ENCODE peak calls at places on chromosomes 13 and 19, in five cellular contexts. O, C, N, X and F are unnamed samples. For H3K27me3, the result is how much of the 10 kb centered on the place peaks cover.

GRCh38 chr19:33345163-33345562 is 28.3 kb upstream of the CEBPG start:
- DNase-seq in O (no peak), C (no peak), N (no peak), X (no peak), F (no peak)

GRCh38 chr13:65943024-65943423 is 1287.1 kb downstream of the PCDH9 start:
- DNase-seq in O (no peak), C (no peak), N (peak), X (no peak), F (no peak)

GRCh38 chr13:106566682-106567420 is 1.1 kb downstream of the ARGLU1 start:
- DNase-seq in O (peak), C (peak), N (peak), X (peak), F (peak)

GRCh38 chr19:17302391-17303166 is 646 bp downstream of the ABHD8 start:
- DNase-seq in O (peak), C (no peak), N (peak), X (no peak), F (no peak)

GRCh38 chr19:51127032-51127431 is 2.3 kb downstream of the SIGLEC9 start:
- DNase-seq in O (no peak), C (no peak), N (no peak), X (no peak), F (no peak)

GRCh38 chr13:93079294-93079693 is 147.3 kb upstream of the GPC6 start:
- DNase-seq in O (no peak), C (peak), N (no peak), X (no peak), F (no peak)

GRCh38 chr13:40568672-40569350 is 97.6 kb downstream of the FOXO1 start:
- DNase-seq in O (no peak), C (no peak), N (no peak), X (no peak), F (no peak)

GRCh38 chr13:32229443-32229842 is 85.7 kb downstream of the ZAR1L start:
- DNase-seq in O (no peak), C (no peak), N (no peak), X (no peak), F (no peak)

GRCh38 chr13:102799544-102800144 is 725 bp downstream of the BIVM start:
- DNase-seq in O (no peak), C (peak), N (no peak), X (peak), F (peak)

GRCh38 chr13:112102243-112102642 is 35.3 kb downstream of the SOX1 start:
- DNase-seq in O (no peak), C (no peak), N (no peak), X (no peak), F (peak)
- H3K27me3 ChIP-seq in O (under half), C (half or more), N (under half), X (under half), F (under half)

GRCh38 chr19:48461982-48462655 is 6.7 kb downstream of the KCNJ14 start:
- DNase-seq in O (no peak), C (no peak), N (no peak), X (no peak), F (no peak)
- H3K27me3 ChIP-seq in O (under half), C (under half), N (under half), X (under half), F (under half)

DNA sequence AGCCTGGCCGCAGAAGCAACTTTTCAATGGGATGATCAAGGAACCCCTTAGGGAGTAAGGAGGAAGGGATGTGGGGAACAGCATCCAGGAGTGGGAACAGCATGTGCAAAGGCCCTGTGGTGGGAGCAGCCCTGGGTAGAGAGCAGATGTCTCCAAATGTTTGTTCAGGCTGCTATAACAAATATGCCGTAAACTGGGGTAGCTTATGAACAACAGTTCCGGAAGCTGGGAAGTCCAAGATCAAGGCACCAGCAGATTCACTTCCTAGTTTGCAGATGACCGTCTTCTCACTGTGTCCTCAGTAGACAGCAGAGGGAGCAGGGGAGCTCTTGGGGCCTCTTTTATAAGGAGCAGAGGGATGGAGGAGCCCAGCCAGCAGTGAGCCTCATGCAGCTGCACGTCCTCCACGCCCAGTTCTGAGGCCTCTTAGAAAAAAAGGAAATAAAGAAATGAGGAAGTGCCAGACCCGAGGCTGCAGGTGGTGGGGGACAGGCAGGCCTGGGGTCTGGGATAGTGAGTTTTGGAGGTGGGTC is 4.2 kb upstream of the LRRC25 start:
- DNase-seq in O (no peak), C (no peak), N (no peak), X (no peak), F (peak)
- H3K27me3 ChIP-seq in O (under half), C (under half), N (under half), X (under half), F (under half)

GRCh38 chr19:12828494-12828893 is 5.9 kb downstream of the RTBDN start:
- DNase-seq in O (peak), C (peak), N (no peak), X (no peak), F (peak)
- H3K27me3 ChIP-seq in O (under half), C (under half), N (half or more), X (under half), F (under half)

DNA sequence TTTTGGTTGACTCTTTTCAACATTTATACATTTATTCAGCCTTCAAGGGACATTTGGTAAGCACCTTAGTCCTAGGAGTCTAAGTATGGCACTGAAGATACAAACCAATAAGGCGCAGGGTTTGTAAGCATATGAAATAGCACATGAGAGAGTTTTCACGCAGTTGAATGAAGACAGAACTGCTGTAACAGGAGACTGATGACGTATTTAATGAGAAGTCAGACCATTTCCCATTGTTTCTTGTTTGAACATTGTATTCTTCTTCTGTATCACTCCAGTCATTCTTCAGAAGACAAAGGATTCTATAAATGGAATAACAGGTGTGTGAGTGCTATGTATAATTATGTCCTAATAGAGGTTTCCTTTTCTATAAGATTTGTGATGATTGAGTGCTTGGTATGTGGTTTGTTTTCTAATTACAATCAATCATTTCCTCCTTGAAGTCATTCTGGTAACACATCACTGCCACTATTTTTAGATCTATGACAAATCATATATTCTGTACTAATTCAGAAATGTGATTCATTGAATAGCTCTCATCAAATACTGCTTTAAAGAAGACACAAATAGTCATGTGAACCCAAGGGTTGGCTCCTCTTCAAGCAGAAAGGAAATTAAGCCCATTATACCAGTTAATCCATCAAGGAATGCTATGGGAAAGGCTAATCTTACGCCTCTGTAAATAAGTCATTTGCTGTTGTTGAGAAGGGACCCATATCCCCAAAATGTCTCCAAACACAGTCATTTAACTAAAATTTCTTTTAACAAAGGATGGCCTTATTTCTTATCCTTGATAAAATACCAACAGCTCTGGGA is 222.8 kb upstream of the NBEA start:
- DNase-seq in O (no peak), C (no peak), N (no peak), X (no peak), F (no peak)
- H3K27me3 ChIP-seq in O (under half), C (under half), N (under half), X (under half), F (under half)

GRCh38 chr19:14670408-14670807 is 4.2 kb downstream of the ADGRE3 start:
- DNase-seq in O (no peak), C (no peak), N (no peak), X (no peak), F (no peak)

GRCh38 chr19:14669940-14670339 is 4.7 kb downstream of the ADGRE3 start:
- DNase-seq in O (no peak), C (no peak), N (no peak), X (no peak), F (no peak)

GRCh38 chr19:14672043-14672872 is 2.4 kb downstream of the ADGRE3 start:
- DNase-seq in O (no peak), C (no peak), N (no peak), X (no peak), F (no peak)

GRCh38 chr19:14674764-14675163 is at the start of gene ADGRE3:
- DNase-seq in O (no peak), C (no peak), N (no peak), X (no peak), F (no peak)

GRCh38 chr19:14673088-14673487 is 1.6 kb downstream of the ADGRE3 start:
- DNase-seq in O (no peak), C (no peak), N (no peak), X (no peak), F (no peak)
- H3K27me3 ChIP-seq in O (under half), C (under half), N (under half), X (under half), F (under half)

GRCh38 chr19:42131149-42132029 is 857 bp downstream of the POU2F2 start:
- DNase-seq in O (no peak), C (no peak), N (no peak), X (no peak), F (no peak)

GRCh38 chr19:42130254-42130573 is 2.0 kb downstream of the POU2F2 start:
- DNase-seq in O (no peak), C (no peak), N (no peak), X (no peak), F (no peak)

GRCh38 chr19:42132030-42132628 is at the start of gene POU2F2:
- DNase-seq in O (no peak), C (no peak), N (no peak), X (peak), F (no peak)

GRCh38 chr19:42134671-42135070 is 2.4 kb upstream of the POU2F2 start:
- DNase-seq in O (no peak), C (no peak), N (no peak), X (no peak), F (no peak)

GRCh38 chr19:42132851-42133528 is 744 bp upstream of the POU2F2 start:
- DNase-seq in O (peak), C (peak), N (peak), X (peak), F (peak)
- H3K27me3 ChIP-seq in O (under half), C (under half), N (under half), X (under half), F (under half)

GRCh38 chr19:48394331-48395169 is 1.1 kb downstream of the GRIN2D start:
- DNase-seq in O (no peak), C (no peak), N (no peak), X (no peak), F (peak)
- H3K27me3 ChIP-seq in O (under half), C (under half), N (under half), X (under half), F (under half)

GRCh38 chr19:39497850-39498261 is 891 bp upstream of the DLL3 start:
- DNase-seq in O (no peak), C (peak), N (no peak), X (peak), F (peak)

GRCh38 chr19:39499082-39499642 is 415 bp downstream of the DLL3 start:
- DNase-seq in O (no peak), C (peak), N (no peak), X (no peak), F (no peak)

GRCh38 chr19:39499932-39500331 is 1.2 kb downstream of the DLL3 start:
- DNase-seq in O (no peak), C (no peak), N (no peak), X (no peak), F (no peak)

GRCh38 chr19:39500543-39500942 is 1.8 kb downstream of the DLL3 start:
- DNase-seq in O (no peak), C (no peak), N (no peak), X (no peak), F (no peak)

GRCh38 chr19:39498262-39499081 is at the start of gene DLL3:
- DNase-seq in O (no peak), C (peak), N (no peak), X (no peak), F (peak)
- H3K27me3 ChIP-seq in O (under half), C (under half), N (under half), X (under half), F (under half)

GRCh38 chr19:23882493-23882892 is 32.2 kb upstream of the ZNF726 start:
- DNase-seq in O (no peak), C (no peak), N (no peak), X (no peak), F (no peak)

GRCh38 chr19:23887642-23888041 is 27.0 kb upstream of the ZNF726 start:
- DNase-seq in O (no peak), C (no peak), N (no peak), X (no peak), F (no peak)

GRCh38 chr19:23884363-23884762 is 30.3 kb upstream of the ZNF726 start:
- DNase-seq in O (no peak), C (no peak), N (no peak), X (no peak), F (no peak)
- H3K27me3 ChIP-seq in O (under half), C (under half), N (under half), X (under half), F (under half)